ENCODE peak calls at places on chromosome 1, in nine cellular contexts. E is amygdala; Q is T-helper 2 cell; D is GM23248; K is midbrain; N is activated CD4-positive, alpha-beta T cell treated with anti-CD3 and anti-CD28 coated beads for 24 hours; O is effector memory CD4-positive, alpha-beta T cell; A is NCI-H1105; Z is T-cell. W is an unnamed sample.

GRCh38 chr1:41735587-41736290 is 183.0 kb downstream of the HIVEP3 start:
- DNase-seq in E (peak), Q (no peak), D (no peak), K (peak), N (no peak), O (no peak), A (no peak), Z (no peak), W (no peak)

GRCh38 chr1:115666702-115667101 is 24.9 kb downstream of the VANGL1 start:
- DNase-seq in E (peak), Q (no peak), D (no peak), K (peak), N (no peak), O (no peak), A (no peak), Z (no peak), W (no peak)

GRCh38 chr1:226111865-226112395 is 49.4 kb downstream of the H3-3A start:
- DNase-seq in E (no peak), Q (no peak), D (no peak), K (peak), N (no peak), O (no peak), A (no peak), Z (no peak), W (no peak)

GRCh38 chr1:244077473-244078220 is 26.6 kb downstream of the ZBTB18 start:
- DNase-seq in E (no peak), Q (no peak), D (no peak), K (no peak), N (no peak), O (no peak), A (no peak), Z (no peak), W (no peak)

GRCh38 chr1:208172389-208173140 is 71.6 kb downstream of the PLXNA2 start:
- DNase-seq in E (no peak), Q (no peak), D (peak), K (no peak), N (no peak), O (no peak), A (no peak), Z (no peak), W (no peak)

GRCh38 chr1:23727362-23727811 is 15.9 kb upstream of the ELOA start:
- DNase-seq in E (peak), Q (no peak), D (peak), K (peak), N (no peak), O (no peak), A (no peak), Z (no peak), W (no peak)

GRCh38 chr1:56185493-56185892 is 393.9 kb downstream of the PLPP3 start:
- DNase-seq in E (no peak), Q (no peak), D (no peak), K (no peak), N (no peak), O (no peak), A (no peak), Z (no peak), W (no peak)

GRCh38 chr1:170414989-170415733 is 116.8 kb upstream of the GORAB start:
- DNase-seq in E (no peak), Q (no peak), D (peak), K (no peak), N (no peak), O (no peak), A (no peak), Z (no peak), W (no peak)

GRCh38 chr1:223702735-223703667 is 9.3 kb upstream of the CAPN2 start:
- DNase-seq in E (no peak), Q (no peak), D (peak), K (no peak), N (no peak), O (no peak), A (no peak), Z (no peak), W (no peak)

GRCh38 chr1:162458206-162458605 is 39.4 kb upstream of the UHMK1 start:
- DNase-seq in E (no peak), Q (no peak), D (peak), K (no peak), N (no peak), O (no peak), A (no peak), Z (no peak), W (no peak)

GRCh38 chr1:65527211-65527610 is 106.7 kb downstream of the LEPR start:
- DNase-seq in E (no peak), Q (no peak), D (peak), K (no peak), N (no peak), O (no peak), A (peak), Z (no peak), W (peak)

GRCh38 chr1:224381880-224382548 is 25.3 kb downstream of the CNIH4 start:
- DNase-seq in E (no peak), Q (peak), D (no peak), K (no peak), N (no peak), O (no peak), A (no peak), Z (no peak), W (no peak)

GRCh38 chr1:220511183-220511582 is 16.8 kb upstream of the MARK1 start:
- DNase-seq in E (no peak), Q (no peak), D (peak), K (no peak), N (no peak), O (no peak), A (no peak), Z (no peak), W (no peak)

GRCh38 chr1:156922986-156923564 is 2.6 kb downstream of the LRRC71 start:
- DNase-seq in E (no peak), Q (no peak), D (no peak), K (no peak), N (no peak), O (no peak), A (peak), Z (no peak), W (peak)

GRCh38 chr1:229694053-229694693 is 68.1 kb downstream of the URB2 start:
- DNase-seq in E (no peak), Q (no peak), D (peak), K (peak), N (no peak), O (no peak), A (peak), Z (no peak), W (peak)

GRCh38 chr1:100187912-100188311 is 9.9 kb upstream of the LRRC39 start:
- DNase-seq in E (peak), Q (no peak), D (peak), K (peak), N (no peak), O (no peak), A (no peak), Z (no peak), W (no peak)

GRCh38 chr1:40316595-40317393 is at the start of gene COL9A2:
- DNase-seq in E (peak), Q (peak), D (peak), K (peak), N (peak), O (peak), A (peak), Z (peak), W (peak)

GRCh38 chr1:39671793-39672550 is at the start of gene NT5C1A:
- DNase-seq in E (peak), Q (peak), D (peak), K (peak), N (no peak), O (no peak), A (peak), Z (peak), W (no peak)